ENCODE peak calls at places on chromosomes 7 and 10, in five cellular contexts. L is coronary artery, S is mammary epithelial cell, I is hepatocyte, G is ovary. B is an unnamed sample.

GRCh38 chr7:66353547-66353946 is 148.4 kb downstream of the TPST1 start:
- DNase-seq in L (no peak), I (no peak), G (no peak), S (peak), B (no peak)

GRCh38 chr10:121453160-121453559 is 145.1 kb downstream of the FGFR2 start:
- DNase-seq in I (no peak), L (no peak), S (no peak), G (no peak), B (no peak)

GRCh38 chr7:2313450-2314208 is 612 bp downstream of the SNX8 start:
- DNase-seq in L (peak), I (peak), G (no peak), S (peak), B (no peak)

GRCh38 chr7:101814996-101815825 is 2.2 kb upstream of the CUX1 start:
- DNase-seq in S (peak), G (peak), L (no peak), I (peak), B (peak)

GRCh38 chr7:137847418-137848050 is 760 bp upstream of the DGKI start:
- DNase-seq in I (peak), G (no peak), L (no peak), S (no peak), B (no peak)

GRCh38 chr10:132104471-132105301 is 38.9 kb downstream of the JAKMIP3 start:
- DNase-seq in S (no peak), G (no peak), L (peak), I (no peak), B (no peak)

GRCh38 chr7:101186194-101186593 is 6.1 kb upstream of the NAT16 start:
- DNase-seq in G (no peak), S (no peak), L (no peak), I (no peak), B (no peak)

GRCh38 chr10:127027786-127028185 is 122.6 kb downstream of the DOCK1 start:
- DNase-seq in I (no peak), L (no peak), S (no peak), G (no peak), B (no peak)

GRCh38 chr10:105785721-105786120 is 1144.6 kb downstream of the SORCS3 start:
- DNase-seq in S (peak), I (no peak), L (no peak), G (no peak), B (no peak)

GRCh38 chr7:117385340-117386124 is 41.8 kb downstream of the ASZ1 start:
- DNase-seq in S (peak), G (no peak), I (peak), L (no peak), B (no peak)

GRCh38 chr10:71546220-71546619 is 149.5 kb downstream of the CDH23 start:
- DNase-seq in L (no peak), G (no peak), I (no peak), S (no peak), B (no peak)

GRCh38 chr7:111409714-111410422 is 152.4 kb downstream of the IMMP2L start:
- DNase-seq in S (no peak), G (no peak), I (no peak), L (no peak), B (no peak)

GRCh38 chr7:55629051-55629677 is 56.9 kb upstream of the VOPP1 start:
- DNase-seq in L (no peak), G (no peak), S (no peak), I (no peak), B (no peak)

GRCh38 chr7:133016629-133017028 is 65.3 kb downstream of the CHCHD3 start:
- DNase-seq in S (no peak), I (no peak), L (no peak), G (no peak), B (no peak)

GRCh38 chr7:65915921-65916657 is 43.2 kb downstream of the VKORC1L1 start:
- DNase-seq in G (no peak), I (no peak), L (no peak), S (no peak), B (no peak)

GRCh38 chr10:69844698-69845097 is 43.0 kb downstream of the COL13A1 start:
- DNase-seq in G (no peak), I (no peak), L (no peak), S (no peak), B (no peak)

GRCh38 chr7:34849163-34849960 is 187.9 kb downstream of the DPY19L1 start:
- DNase-seq in S (peak), I (no peak), G (no peak), L (no peak), B (no peak)

GRCh38 chr10:1538121-1538520 is 199.2 kb downstream of the ADARB2 start:
- DNase-seq in S (no peak), G (no peak), L (no peak), I (no peak), B (no peak)

GRCh38 chr10:76080991-76081390 is 649.6 kb downstream of the LRMDA start:
- DNase-seq in S (peak), L (no peak), G (no peak), I (no peak), B (no peak)

GRCh38 chr7:25913574-25914224 is 238.3 kb upstream of the NFE2L3 start:
- DNase-seq in S (no peak), I (no peak), G (no peak), L (no peak), B (no peak)

GRCh38 chr7:114923403-114923713 is 1.5 kb downstream of the MDFIC start:
- DNase-seq in G (no peak), S (no peak), I (no peak), L (no peak), B (no peak)

GRCh38 chr7:126605553-126605952 is 647.2 kb downstream of the GRM8 start:
- DNase-seq in G (no peak), L (no peak), S (no peak), I (no peak), B (no peak)

GRCh38 chr10:121715969-121716368 is 117.7 kb upstream of the FGFR2 start:
- DNase-seq in S (no peak), G (no peak), L (no peak), I (no peak), B (no peak)

GRCh38 chr10:48195803-48196202 is 78.7 kb downstream of the FRMPD2 start:
- DNase-seq in S (no peak), I (no peak), G (no peak), L (no peak), B (no peak)

GRCh38 chr7:2037805-2038635 is 194.7 kb downstream of the MAD1L1 start:
- DNase-seq in S (no peak), L (peak), G (peak), I (no peak), B (peak)

GRCh38 chr10:66604195-66604594 is 321.6 kb upstream of the LRRTM3 start:
- DNase-seq in I (no peak), L (no peak), G (no peak), S (no peak), B (no peak)

GRCh38 chr7:131625817-131626372 is 69.5 kb upstream of the PODXL start:
- DNase-seq in S (peak), L (no peak), G (no peak), I (peak), B (peak)

GRCh38 chr7:131336956-131337355 is 9.3 kb downstream of the MKLN1 start:
- DNase-seq in G (no peak), L (no peak), I (no peak), S (peak), B (no peak)

GRCh38 chr10:131750973-131751826 is 149.6 kb upstream of the PPP2R2D start:
- DNase-seq in I (no peak), L (no peak), S (no peak), G (no peak), B (no peak)

GRCh38 chr7:108503112-108504026 is 22.6 kb downstream of the PNPLA8 start:
- DNase-seq in S (no peak), I (peak), G (no peak), L (no peak), B (no peak)

GRCh38 chr7:135147899-135148721 is at the start of gene TMEM140:
- DNase-seq in L (no peak), S (peak), G (peak), I (peak), B (no peak)

GRCh38 chr10:79380918-79381775 is 33.9 kb downstream of the PPIF start:
- DNase-seq in G (peak), S (no peak), L (peak), I (no peak), B (no peak)

GRCh38 chr7:87225696-87226095 is 6.2 kb upstream of the TMEM243 start:
- DNase-seq in L (no peak), G (no peak), S (peak), I (no peak), B (no peak)

GRCh38 chr7:147305827-147306226 is 1189.2 kb downstream of the CNTNAP2 start:
- DNase-seq in G (no peak), L (no peak), I (no peak), S (no peak), B (no peak)

GRCh38 chr7:71454981-71455380 is 323.0 kb downstream of the GALNT17 start:
- DNase-seq in G (no peak), S (no peak), I (no peak), L (no peak), B (no peak)

GRCh38 chr10:101840741-101841453 is 2.7 kb downstream of the KCNIP2 start:
- DNase-seq in G (peak), S (peak), I (peak), L (no peak), B (peak)
- TF ChIP-seq CTCF in G (peak), S (peak), I (peak), L (peak), B (peak)

GRCh38 chr7:106460792-106461254 is 176.0 kb upstream of the NAMPT start:
- DNase-seq in S (peak), G (no peak), L (no peak), I (peak), B (no peak)
- H3K27ac ChIP-seq in S (peak), G (no peak), L (no peak), I (peak), B (no peak)

GRCh38 chr7:90690159-90690858 is 94.2 kb downstream of the CDK14 start:
- DNase-seq in S (no peak), G (no peak), L (no peak), I (no peak), B (no peak)

GRCh38 chr7:90692396-90692795 is 96.3 kb downstream of the CDK14 start:
- DNase-seq in G (no peak), L (no peak), S (no peak), I (no peak), B (no peak)

GRCh38 chr7:90689256-90689655 is 93.1 kb downstream of the CDK14 start:
- DNase-seq in S (no peak), G (no peak), L (no peak), I (no peak), B (no peak)

GRCh38 chr7:90686146-90686545 is 90.0 kb downstream of the CDK14 start:
- DNase-seq in L (no peak), G (no peak), S (no peak), I (no peak), B (no peak)

GRCh38 chr7:90688826-90689225 is 92.7 kb downstream of the CDK14 start:
- DNase-seq in G (no peak), I (no peak), S (no peak), L (no peak), B (no peak)
- H3K4me3 ChIP-seq in G (no peak), I (no peak), S (no peak), L (no peak), B (no peak)

DNA sequence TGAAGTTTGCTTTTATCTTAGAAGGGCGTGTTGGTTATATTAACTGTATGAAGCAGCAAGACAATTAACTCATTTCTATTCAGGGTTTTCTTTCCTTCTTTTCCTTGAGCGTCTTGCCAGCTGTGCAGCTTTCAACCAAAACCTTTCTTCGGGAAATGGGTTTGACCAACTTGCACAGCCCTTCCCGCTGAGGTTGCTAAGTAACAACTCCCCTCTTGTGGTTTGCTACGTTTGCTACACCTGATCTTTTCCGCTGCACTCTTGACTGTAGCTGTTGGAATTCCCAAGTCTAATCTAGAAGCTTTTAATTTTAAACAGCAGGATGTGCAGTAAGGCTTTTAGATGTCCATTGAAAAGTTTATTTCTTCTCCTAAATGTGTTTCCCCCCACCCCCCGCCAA is 116.9 kb downstream of the CDCA7L start:
- DNase-seq in L (no peak), S (no peak), I (no peak), G (no peak), B (no peak)
- TF ChIP-seq CTCF in L (no peak), S (no peak), I (no peak), G (no peak), B (no peak)

DNA sequence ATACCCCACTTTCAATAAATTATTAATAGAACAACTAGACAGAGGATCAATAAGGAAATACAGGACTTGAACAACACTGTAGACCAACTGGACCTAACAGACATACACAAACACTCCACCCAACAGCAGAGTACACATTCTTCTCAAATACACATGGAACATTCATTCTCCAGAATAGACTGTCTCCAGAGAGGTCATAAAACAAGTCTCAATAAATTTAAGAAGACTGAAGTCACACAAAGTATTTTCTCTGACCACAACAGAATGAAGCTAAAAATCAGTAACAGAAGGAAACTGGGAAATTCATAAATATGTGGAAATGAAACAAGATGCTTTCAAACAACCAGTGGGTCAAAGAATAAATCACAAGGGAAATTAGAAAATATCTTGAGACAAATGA is 119.8 kb downstream of the SMURF1 start:
- DNase-seq in G (no peak), S (no peak), L (no peak), I (no peak), B (no peak)
- H3K27ac ChIP-seq in G (no peak), S (no peak), L (no peak), I (peak), B (peak)

GRCh38 chr7:849145-849544 is 16.9 kb downstream of the SUN1 start:
- DNase-seq in S (no peak), I (no peak), L (no peak), G (no peak), B (no peak)
- H3K4me3 ChIP-seq in S (no peak), I (no peak), L (no peak), G (no peak), B (no peak)

B was measured in left ventricle myocardium inferior.